ENCODE peak calls at places on chromosomes 4 and X, in nine cellular contexts. V is MM.1S, T is AG04450, F is testis, M is brain microvascular endothelial cell, S is progenitor cell of endocrine pancreas, B is mucosa of descending colon, W is upper lobe of left lung, H is hepatocyte. D is an unnamed sample.

GRCh38 chrX:154370300-154370881 is 4.0 kb downstream of the FLNA start:
- DNase-seq in H (peak; percentile 44), T (no peak), B (no peak), W (no peak), S (no peak), V (no peak), M (no peak), F (no peak), D (no peak)

GRCh38 chrX:41518127-41518840 is 71.1 kb downstream of the NYX start:
- DNase-seq in W (no peak), T (no peak), B (no peak), H (no peak), V (no peak), F (no peak), M (no peak), S (no peak), D (no peak)

GRCh38 chrX:68897118-68897517 is 68.3 kb downstream of the EFNB1 start:
- DNase-seq in B (no peak), F (no peak), T (no peak), V (no peak), H (no peak), S (no peak), M (no peak), W (no peak), D (no peak)

GRCh38 chr4:51843309-51844156 is 580 bp downstream of the DCUN1D4 start:
- DNase-seq in T (no peak), B (peak; percentile 69), H (peak; percentile 76), V (peak; percentile 43), F (peak; percentile 81), S (no peak), W (peak; percentile 75), M (peak; percentile 53), D (peak; percentile 82)

GRCh38 chrX:19846995-19847790 is 40.2 kb downstream of the SH3KBP1 start:
- DNase-seq in H (peak; percentile 58), F (peak; percentile 16), V (peak; percentile 33), M (peak; percentile 83), W (peak; percentile 58), T (peak; percentile 56), S (no peak), B (no peak), D (no peak)

GRCh38 chr4:76634239-76634638 is 199.2 kb downstream of the SHROOM3 start:
- DNase-seq in V (no peak), T (peak; percentile 16), B (no peak), W (no peak), S (no peak), F (no peak), H (no peak), M (peak; percentile 53), D (no peak)

GRCh38 chr4:91909963-91910362 is 393.8 kb upstream of the GRID2 start:
- DNase-seq in V (no peak), H (no peak), B (no peak), F (no peak), W (no peak), S (no peak), M (no peak), T (no peak), D (no peak)

GRCh38 chrX:3393581-3394111 is 47.2 kb upstream of the MXRA5 start:
- DNase-seq in H (peak; percentile 15), S (no peak), W (no peak), M (no peak), B (no peak), F (no peak), T (no peak), V (no peak), D (no peak)

GRCh38 chr4:184826315-184827266 is 823 bp upstream of the ACSL1 start:
- DNase-seq in F (peak; percentile 45), W (peak; percentile 57), V (peak; percentile 31), H (no peak), S (no peak), T (no peak), M (no peak), B (peak; percentile 43), D (peak; percentile 67)

GRCh38 chr4:70601422-70602039 is 9.5 kb downstream of the AMBN start:
- DNase-seq in S (peak; percentile 36), W (peak; percentile 63), M (peak; percentile 52), F (no peak), V (peak; percentile 89), T (peak; percentile 54), H (peak; percentile 77), B (peak; percentile 51), D (peak; percentile 42)

GRCh38 chr4:26647523-26648224 is 63.8 kb downstream of the TBC1D19 start:
- DNase-seq in B (no peak), M (no peak), F (no peak), V (no peak), H (no peak), S (no peak), W (no peak), T (no peak), D (no peak)

GRCh38 chr4:39745920-39746319 is 48.0 kb downstream of the UBE2K start:
- DNase-seq in W (no peak), S (no peak), H (no peak), B (no peak), M (no peak), V (no peak), F (no peak), T (no peak), D (no peak)

GRCh38 chrX:153813161-153813560 is 17.2 kb downstream of the PDZD4 start:
- DNase-seq in T (no peak), B (no peak), W (no peak), H (no peak), F (no peak), V (no peak), S (no peak), M (no peak), D (no peak)

GRCh38 chr4:162943263-162943662 is 223.4 kb downstream of the NAF1 start:
- DNase-seq in S (no peak), M (no peak), H (no peak), W (no peak), F (no peak), B (no peak), T (no peak), V (no peak), D (no peak)
- TF ChIP-seq CTCF in S (no peak), M (no peak), H (no peak), W (no peak), F (no peak), B (no peak), T (no peak), V (no peak), D (no peak)

GRCh38 chrX:36241397-36241796 is 321.9 kb downstream of the CFAP47 start:
- DNase-seq in H (no peak), S (no peak), M (no peak), F (no peak), V (no peak), W (peak; percentile 28), B (no peak), T (no peak), D (no peak)
- TF ChIP-seq CTCF in H (no peak), S (no peak), M (no peak), F (no peak), V (no peak), W (no peak), B (no peak), T (no peak), D (no peak)

GRCh38 chr4:81260443-81261102 is 45.6 kb upstream of the PRKG2 start:
- DNase-seq in W (no peak), M (no peak), F (no peak), H (no peak), B (peak; percentile 26), S (no peak), T (no peak), V (no peak), D (no peak)
- TF ChIP-seq CTCF in W (no peak), M (peak; percentile 59), F (peak; percentile 11), H (peak; percentile 20), B (no peak), S (peak; percentile 36), T (peak; percentile 43), V (peak; percentile 32), D (peak; percentile 33)

DNA sequence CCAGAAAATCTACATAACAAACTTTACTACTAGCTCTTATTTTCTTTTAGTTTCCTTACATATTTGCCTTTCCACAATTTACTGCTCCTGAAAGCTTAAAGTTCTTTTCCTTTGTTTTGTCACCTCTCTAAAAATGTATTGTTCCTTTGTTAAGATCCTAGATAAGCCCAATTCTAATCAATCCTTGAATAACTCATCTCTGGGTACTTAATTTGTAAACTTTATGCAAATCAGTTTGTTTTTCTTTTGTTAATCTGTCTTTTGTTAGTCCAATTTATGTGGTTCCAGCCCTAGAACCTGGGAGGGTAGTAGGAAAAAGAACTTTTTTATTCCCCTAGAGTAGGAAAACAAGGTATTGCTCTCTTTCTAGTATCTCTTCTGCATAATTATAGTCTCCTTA is 444.7 kb downstream of the PCDH10 start:
- DNase-seq in F (no peak), W (no peak), B (no peak), H (no peak), T (no peak), M (no peak), S (no peak), V (no peak), D (no peak)
- TF ChIP-seq CTCF in F (no peak), W (no peak), B (no peak), H (no peak), T (no peak), M (no peak), S (no peak), V (no peak), D (no peak)

DNA sequence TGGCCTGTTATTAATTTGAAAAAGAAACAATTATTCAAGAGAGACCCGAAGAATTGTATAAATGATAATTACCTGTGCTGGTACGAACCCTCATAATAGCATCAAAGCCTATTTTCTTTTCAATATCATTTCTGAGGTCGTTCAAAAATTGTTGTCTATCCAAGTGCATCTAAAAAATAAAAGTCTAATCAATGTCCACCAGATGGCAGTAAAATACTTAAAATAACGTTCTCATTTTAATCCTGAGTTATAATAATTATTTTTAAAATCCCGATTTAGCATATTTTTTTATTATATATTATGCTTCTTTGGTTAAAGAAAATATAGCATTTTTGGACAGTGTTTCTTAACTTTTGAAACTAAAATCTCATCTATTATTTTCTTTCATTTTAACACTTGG is 55.7 kb downstream of the METTL14 start:
- DNase-seq in F (no peak), T (no peak), W (no peak), S (no peak), H (peak; percentile 30), M (no peak), V (peak; percentile 33), B (no peak), D (peak; percentile 7)
- TF ChIP-seq CTCF in F (no peak), T (peak; percentile 23), W (peak; percentile 27), S (peak; percentile 64), H (peak; percentile 54), M (no peak), V (peak; percentile 29), B (no peak), D (peak; percentile 38)

DNA sequence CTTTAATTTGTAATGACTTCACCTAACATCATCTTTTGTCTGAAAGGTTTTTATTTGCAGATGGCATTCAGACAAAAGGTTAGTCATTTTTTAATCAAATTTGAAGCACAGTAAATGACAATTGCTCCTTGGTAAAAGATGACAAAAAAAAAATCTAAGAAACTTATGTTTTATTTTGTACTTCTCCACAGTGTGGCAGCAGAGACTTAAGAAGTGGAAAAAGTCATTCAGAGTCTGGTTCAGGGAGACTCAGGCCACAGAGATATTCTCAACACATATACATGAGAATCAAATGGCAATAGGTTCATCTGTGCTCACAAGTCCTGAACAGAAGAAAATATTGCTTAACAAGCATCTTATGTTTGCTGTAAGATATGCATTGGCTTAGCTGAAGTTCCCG is 436.2 kb downstream of the KCNIP4 start:
- DNase-seq in F (peak; percentile 17), M (peak; percentile 45), V (peak; percentile 56), H (peak; percentile 64), B (peak; percentile 3), T (no peak), W (no peak), S (no peak), D (peak; percentile 16)
- TF ChIP-seq CTCF in F (peak; percentile 28), M (peak; percentile 46), V (peak; percentile 40), H (peak; percentile 68), B (no peak), T (no peak), W (no peak), S (peak; percentile 76), D (no peak)